ENCODE peak calls at places on chromosome 1, in six cellular contexts. L is K562, F is PC-9, D is neural progenitor cell, S is fibroblast of lung, Y is GM23338. U is an unnamed sample.

GRCh38 chr1:212797681-212798080 is 6.0 kb downstream of the TATDN3 start:
- DNase-seq in F (no peak), S (peak; percentile 4), D (no peak), Y (no peak), L (no peak), U (no peak)

GRCh38 chr1:25544243-25544764 is 898 bp downstream of the LDLRAP1 start:
- DNase-seq in S (no peak), D (no peak), L (no peak), Y (no peak), F (peak; percentile 29), U (no peak)

GRCh38 chr1:7975212-7975865 is 13.8 kb downstream of the PARK7 start:
- DNase-seq in L (peak; percentile 83), Y (peak; percentile 92), S (peak; percentile 61), F (peak; percentile 84), D (peak; percentile 89), U (no peak)

GRCh38 chr1:169108897-169109560 is 2.5 kb downstream of the ATP1B1 start:
- DNase-seq in Y (peak; percentile 46), L (no peak), D (peak; percentile 62), F (no peak), S (peak; percentile 52), U (no peak)

GRCh38 chr1:156336242-156336641 is 1.9 kb downstream of the CCT3 start:
- DNase-seq in L (no peak), S (peak; percentile 0), Y (peak; percentile 65), D (peak; percentile 16), F (no peak), U (no peak)

GRCh38 chr1:84143796-84144565 is at the start of gene PRKACB:
- DNase-seq in D (no peak), L (no peak), S (peak; percentile 56), F (no peak), Y (no peak), U (peak; percentile 78)

GRCh38 chr1:174040387-174040786 is 18.2 kb upstream of the RC3H1 start:
- DNase-seq in F (peak; percentile 50), S (peak; percentile 85), L (no peak), Y (no peak), D (no peak), U (no peak)

GRCh38 chr1:32755098-32755809 is 52.7 kb upstream of the SYNC start:
- DNase-seq in F (no peak), Y (peak; percentile 83), D (no peak), L (no peak), S (peak; percentile 56), U (no peak)

GRCh38 chr1:121558514-121558913 is 373.7 kb downstream of the SRGAP2C start:
- DNase-seq in F (peak; percentile 8), L (no peak), S (peak; percentile 90), D (peak; percentile 25), Y (peak; percentile 63), U (peak; percentile 44)

GRCh38 chr1:22829001-22829989 is 118.7 kb downstream of the EPHB2 start:
- DNase-seq in Y (no peak), F (peak; percentile 57), L (no peak), D (peak; percentile 52), S (peak; percentile 62), U (no peak)

GRCh38 chr1:117795792-117796191 is 133.6 kb downstream of the GDAP2 start:
- DNase-seq in D (no peak), S (no peak), F (no peak), L (no peak), Y (no peak), U (no peak)

GRCh38 chr1:59499956-59500569 is 203.2 kb downstream of the FGGY start:
- DNase-seq in D (no peak), L (no peak), S (no peak), F (no peak), Y (no peak), U (no peak)

GRCh38 chr1:63651110-63651776 is 58.0 kb downstream of the PGM1 start:
- DNase-seq in L (no peak), Y (no peak), D (no peak), S (peak; percentile 74), F (peak; percentile 45), U (peak; percentile 69)

GRCh38 chr1:154253671-154254070 is 18.8 kb upstream of the HAX1 start:
- DNase-seq in F (no peak), L (no peak), Y (no peak), S (peak; percentile 16), D (no peak), U (no peak)

GRCh38 chr1:19385236-19385635 is 73.1 kb downstream of the SLC66A1 start:
- DNase-seq in D (no peak), Y (no peak), L (no peak), F (no peak), S (no peak), U (no peak)

GRCh38 chr1:12595839-12596821 is 21.9 kb downstream of the DHRS3 start:
- DNase-seq in Y (peak; percentile 94), S (peak; percentile 99), D (peak; percentile 79), F (peak; percentile 95), L (no peak), U (no peak)

GRCh38 chr1:162631546-162632233 is 574 bp upstream of the DDR2 start:
- DNase-seq in S (peak; percentile 56), D (no peak), L (peak; percentile 30), Y (no peak), F (no peak), U (no peak)

GRCh38 chr1:234875953-234876814 is 252.5 kb downstream of the TOMM20 start:
- DNase-seq in L (peak; percentile 94), Y (no peak), S (peak; percentile 53), D (no peak), F (peak; percentile 70), U (no peak)

GRCh38 chr1:11138952-11139351 is 39.3 kb upstream of the EXOSC10 start:
- DNase-seq in S (peak; percentile 77), L (no peak), D (no peak), F (no peak), Y (no peak), U (no peak)

GRCh38 chr1:12087797-12088314 is 24.8 kb downstream of the TNFRSF8 start:
- DNase-seq in D (no peak), F (no peak), Y (no peak), S (peak; percentile 20), L (no peak), U (no peak)

GRCh38 chr1:19759740-19760089 is 40.0 kb downstream of the TMCO4 start:
- DNase-seq in Y (no peak), D (no peak), S (peak; percentile 70), L (no peak), F (no peak), U (no peak)

GRCh38 chr1:230820568-230820967 is 47.8 kb downstream of the C1orf198 start:
- DNase-seq in L (no peak), D (no peak), Y (no peak), F (no peak), S (no peak), U (no peak)

GRCh38 chr1:165695011-165695410 is 3.4 kb downstream of the ALDH9A1 start:
- DNase-seq in L (no peak), D (no peak), F (no peak), S (no peak), Y (no peak), U (no peak)

DNA sequence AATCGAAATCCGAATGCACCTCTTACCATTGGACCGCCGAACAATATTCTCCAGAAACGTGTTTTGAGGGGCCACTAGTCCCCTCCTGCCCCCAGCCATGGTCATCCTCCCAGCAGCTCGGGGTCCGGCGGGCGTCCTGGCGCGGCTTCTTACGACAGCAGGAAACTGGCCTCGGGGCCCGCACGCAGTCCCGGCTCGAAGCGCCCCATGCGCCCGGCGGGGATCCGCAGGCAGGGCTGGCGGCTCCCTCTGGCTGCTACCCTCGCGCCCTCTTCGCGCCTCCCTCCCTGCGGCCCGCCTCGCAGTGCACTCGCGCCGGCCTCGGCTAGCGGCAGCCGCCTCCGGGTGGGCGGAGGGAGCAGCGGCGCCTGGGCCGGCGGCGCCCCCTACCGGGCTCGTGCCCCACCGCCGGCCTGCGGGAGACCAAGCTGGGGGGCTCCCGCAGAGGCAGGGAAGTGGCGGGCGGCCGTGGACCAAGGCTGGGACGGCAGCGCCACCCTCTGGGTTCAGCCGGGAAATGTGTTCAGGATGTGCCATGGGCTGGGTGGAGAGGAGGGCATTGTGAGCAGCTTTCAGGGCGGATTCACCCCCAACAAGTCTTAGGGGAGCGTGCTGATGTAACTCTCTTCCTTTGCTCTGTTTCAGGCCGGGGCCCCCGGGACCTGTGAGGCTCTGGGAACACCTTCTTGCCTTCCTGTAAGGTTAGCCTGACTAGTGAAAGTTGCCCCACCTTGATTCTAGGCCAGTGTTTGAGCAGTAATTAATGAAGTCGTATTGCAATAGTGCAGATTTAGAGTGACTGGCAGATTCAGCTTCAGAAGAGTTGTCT is at the start of gene KCNH1:
- DNase-seq in D (peak; percentile 96), S (peak; percentile 74), L (peak; percentile 95), F (peak; percentile 81), Y (peak; percentile 92), U (no peak)
- TF ChIP-seq EZH2 in D (peak; percentile 11), S (no peak), L (no peak), F (no peak), Y (no peak), U (peak; percentile 69)

DNA sequence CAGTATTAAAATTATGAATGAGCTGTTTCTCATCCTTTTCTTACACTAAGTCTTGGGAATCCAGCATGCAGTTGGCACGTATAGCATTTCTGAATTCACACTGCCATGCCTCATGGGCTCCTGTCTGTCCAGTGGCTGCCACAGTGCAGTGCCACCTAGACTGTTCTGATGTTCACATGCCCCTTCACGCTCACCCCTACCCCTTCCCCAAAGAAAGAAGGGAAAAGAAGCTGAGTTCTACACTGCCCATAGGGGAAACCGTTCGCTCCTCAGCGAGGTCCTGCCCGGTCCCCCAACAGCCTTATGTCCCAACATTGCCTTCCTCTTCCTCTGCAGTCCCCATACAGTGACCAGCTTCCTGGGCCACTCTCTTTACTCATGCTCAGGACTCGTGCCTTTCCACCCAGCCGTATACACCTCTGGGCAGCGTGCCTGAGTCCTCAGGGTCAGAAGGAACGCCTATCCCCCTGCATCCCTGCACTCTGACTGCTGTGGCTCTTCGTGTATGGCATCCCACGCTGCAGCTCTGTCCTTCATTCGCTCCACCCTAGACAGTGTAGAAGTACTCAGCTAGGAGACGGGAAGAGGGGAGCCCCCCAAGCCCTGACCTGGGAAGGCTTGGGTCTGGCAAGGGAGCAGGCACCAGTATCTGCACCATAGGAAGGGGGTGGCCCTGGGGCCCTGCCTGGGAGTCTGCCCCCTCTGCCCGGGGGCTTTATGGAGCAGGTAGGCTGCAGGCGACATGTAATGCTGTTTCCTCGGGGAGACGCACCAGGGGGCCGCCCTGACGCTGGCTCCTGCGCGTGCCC is 24.1 kb upstream of the ARF1 start:
- DNase-seq in S (no peak), Y (no peak), F (no peak), D (no peak), L (no peak), U (no peak)
- H3K4me3 ChIP-seq in S (no peak overlapping the region), Y (peak overlapping the region; percentile 90), F (no peak overlapping the region), D (no peak overlapping the region), L (no peak overlapping the region), U (no peak overlapping the region)

GRCh38 chr1:246460411-246460810 is 46.7 kb downstream of the SMYD3 start:
- DNase-seq in Y (no peak), L (no peak), S (no peak), F (no peak), D (no peak), U (no peak)
- H3K27ac ChIP-seq in Y (no peak overlapping the region), L (no peak overlapping the region), S (no peak overlapping the region), F (no peak overlapping the region), D (no peak overlapping the region), U (no peak overlapping the region)

DNA sequence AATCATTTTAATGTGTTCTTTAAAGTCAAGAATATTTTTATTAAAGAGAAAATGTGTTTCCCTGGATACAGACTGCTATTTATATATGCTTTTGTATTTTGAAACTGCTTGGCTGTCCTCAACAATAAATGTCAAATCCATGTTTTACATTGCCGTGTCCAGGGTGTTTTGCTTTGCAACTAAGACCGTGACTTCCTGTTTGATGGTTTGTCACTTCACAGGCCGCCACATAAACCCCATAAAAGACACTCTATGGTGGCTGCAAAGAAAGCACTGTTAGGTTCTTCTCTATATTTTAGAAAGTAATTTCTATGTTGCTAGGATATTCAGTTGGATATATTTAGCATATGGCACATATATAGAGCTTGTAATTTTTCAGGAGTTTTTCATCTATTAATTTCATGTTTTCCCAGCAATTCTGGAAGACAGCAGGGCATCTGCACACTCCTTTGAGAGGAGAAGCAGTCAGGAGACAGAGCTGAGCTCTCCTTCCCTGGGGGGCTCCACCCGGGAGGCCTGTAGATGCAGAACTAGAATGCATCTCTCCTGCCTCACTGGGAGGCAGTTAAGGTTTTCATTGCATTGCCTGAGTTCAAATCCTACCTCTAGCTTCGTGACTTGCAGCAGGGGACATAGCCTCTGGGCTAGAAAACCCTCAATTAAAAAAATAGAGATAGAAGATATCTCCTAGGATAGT is 33.1 kb downstream of the PRDM2 start:
- DNase-seq in F (no peak), S (no peak), Y (no peak), L (no peak), D (no peak), U (no peak)
- TF ChIP-seq EZH2 in F (no peak), S (no peak), Y (no peak), L (no peak), D (no peak), U (no peak)